ENCODE peak calls at places on chromosomes 13 and 19, in ten cellular contexts. R is hepatocyte, A is upper lobe of right lung, L is Panc1, X is cardiac muscle cell, V is lung, T is uterus, E is brain microvascular endothelial cell, I is HFF-Myc, G is body of pancreas. Q is an unnamed sample.

GRCh38 chr13:101530293-101530692 is 77.8 kb downstream of the ITGBL1 start:
- DNase-seq in R (no peak), A (no peak), L (no peak), X (no peak), V (no peak), T (no peak), E (no peak), I (no peak), G (no peak), Q (peak; percentile 13)

GRCh38 chr13:44103721-44104490 is 224.2 kb downstream of the LACC1 start:
- DNase-seq in R (no peak), A (no peak), L (no peak), X (no peak), V (no peak), T (no peak), E (no peak), I (no peak), G (no peak), Q (no peak)

GRCh38 chr19:48196933-48197665 is 26.6 kb downstream of the ZSWIM9 start:
- DNase-seq in R (no peak), A (no peak), L (no peak), X (peak; percentile 83), V (no peak), T (no peak), E (no peak), I (no peak), G (no peak), Q (no peak)

GRCh38 chr19:7845390-7846179 is 15.6 kb downstream of the EVI5L start:
- DNase-seq in R (no peak), A (no peak), L (no peak), X (no peak), V (no peak), T (no peak), E (no peak), I (no peak), G (no peak), Q (no peak)

GRCh38 chr19:15928321-15928720 is 6.0 kb downstream of the CYP4F11 start:
- DNase-seq in R (no peak), A (no peak), L (no peak), X (no peak), V (no peak), T (no peak), E (no peak), I (no peak), G (no peak), Q (no peak)

GRCh38 chr13:49052801-49053200 is 77.1 kb downstream of the FNDC3A start:
- DNase-seq in R (no peak), A (no peak), L (no peak), X (no peak), V (no peak), T (no peak), E (no peak), I (no peak), G (no peak), Q (no peak)

GRCh38 chr19:4896372-4896771 is 6.3 kb downstream of the ARRDC5 start:
- DNase-seq in R (no peak), A (no peak), L (no peak), X (peak; percentile 51), V (no peak), T (no peak), E (peak; percentile 33), I (no peak), G (peak; percentile 33), Q (no peak)

GRCh38 chr19:45554481-45554880 is 30.1 kb downstream of the OPA3 start:
- DNase-seq in R (no peak), A (no peak), L (no peak), X (no peak), V (no peak), T (no peak), E (no peak), I (no peak), G (no peak), Q (no peak)

GRCh38 chr13:107202371-107203023 is 634.6 kb upstream of the ARGLU1 start:
- DNase-seq in R (peak; percentile 17), A (no peak), L (no peak), X (peak; percentile 95), V (peak; percentile 37), T (peak; percentile 66), E (peak; percentile 22), I (no peak), G (peak; percentile 10), Q (no peak)

GRCh38 chr13:31208554-31209122 is 8.9 kb downstream of the B3GLCT start:
- DNase-seq in R (no peak), A (no peak), L (no peak), X (no peak), V (no peak), T (no peak), E (no peak), I (no peak), G (no peak), Q (no peak)

GRCh38 chr19:37855098-37855497 is 51.3 kb downstream of the WDR87 start:
- DNase-seq in R (no peak), A (no peak), L (no peak), X (peak; percentile 41), V (no peak), T (no peak), E (peak; percentile 2), I (no peak), G (peak; percentile 36), Q (no peak)

GRCh38 chr19:6211632-6212402 is 68.0 kb downstream of the MLLT1 start:
- DNase-seq in R (peak; percentile 3), A (peak; percentile 59), L (no peak), X (no peak), V (no peak), T (no peak), E (no peak), I (no peak), G (no peak), Q (no peak)

GRCh38 chr19:6214881-6215541 is 64.8 kb downstream of the MLLT1 start:
- DNase-seq in R (no peak), A (peak; percentile 65), L (no peak), X (no peak), V (no peak), T (peak; percentile 14), E (no peak), I (no peak), G (no peak), Q (no peak)

GRCh38 chr19:6212403-6213265 is 67.1 kb downstream of the MLLT1 start:
- DNase-seq in R (peak; percentile 4), A (peak; percentile 66), L (no peak), X (no peak), V (no peak), T (peak; percentile 14), E (no peak), I (no peak), G (no peak), Q (no peak)

GRCh38 chr19:6213696-6214585 is 65.8 kb downstream of the MLLT1 start:
- DNase-seq in R (no peak), A (peak; percentile 56), L (no peak), X (no peak), V (no peak), T (peak; percentile 7), E (no peak), I (no peak), G (no peak), Q (no peak)

GRCh38 chr19:6213266-6213595 is 66.5 kb downstream of the MLLT1 start:
- DNase-seq in R (no peak), A (peak; percentile 61), L (no peak), X (no peak), V (no peak), T (peak; percentile 20), E (no peak), I (no peak), G (no peak), Q (no peak)
- H3K4me3 ChIP-seq in R (no peak overlapping the region), A (no peak overlapping the region), L (no peak overlapping the region), X (no peak overlapping the region), V (no peak overlapping the region), T (no peak overlapping the region), E (no peak overlapping the region), I (no peak overlapping the region), G (no peak overlapping the region), Q (no peak overlapping the region)

GRCh38 chr19:46856062-46857022 is 4.5 kb upstream of the ARHGAP35 start:
- DNase-seq in R (peak; percentile 96), A (peak; percentile 97), L (no peak), X (peak; percentile 98), V (peak; percentile 95), T (peak; percentile 97), E (peak; percentile 95), I (peak; percentile 90), G (peak; percentile 98), Q (peak; percentile 90)
- TF ChIP-seq CTCF in R (peak; percentile 96), A (peak; percentile 75), L (peak; percentile 89), X (peak; percentile 87), V (peak; percentile 81), T (peak; percentile 83), E (peak; percentile 88), I (peak; percentile 76), G (peak; percentile 92), Q (peak; percentile 90)

DNA sequence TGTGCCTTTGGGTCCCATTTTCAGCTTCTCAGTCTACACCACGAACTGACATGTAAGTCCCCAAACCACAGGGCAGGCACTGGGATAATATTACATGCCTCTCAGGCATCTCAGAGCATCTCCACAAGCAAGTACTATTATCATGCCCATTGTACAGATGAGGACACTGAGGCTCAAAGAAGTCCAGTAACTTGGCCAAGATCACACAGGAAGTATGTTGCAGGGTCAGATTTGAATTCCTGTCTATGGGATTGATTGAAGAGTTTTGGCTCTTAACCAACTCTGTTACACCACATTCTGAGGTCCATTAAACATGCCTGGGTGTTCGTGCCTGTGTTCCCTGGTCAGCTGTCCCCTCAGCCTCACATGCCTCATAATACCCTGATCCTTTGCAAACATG is 319.8 kb downstream of the FOXO1 start:
- DNase-seq in R (no peak), A (no peak), L (no peak), X (no peak), V (no peak), T (no peak), E (no peak), I (no peak), G (no peak), Q (no peak)
- H3K4me3 ChIP-seq in R (no peak overlapping the region), A (no peak overlapping the region), L (no peak overlapping the region), X (no peak overlapping the region), V (no peak overlapping the region), T (no peak overlapping the region), E (no peak overlapping the region), I (no peak overlapping the region), G (no peak overlapping the region), Q (no peak overlapping the region)

GRCh38 chr19:55466246-55466614 is 1.7 kb upstream of the C19orf85 start:
- DNase-seq in R (no peak), A (no peak), L (no peak), X (no peak), V (no peak), T (no peak), E (no peak), I (no peak), G (no peak), Q (no peak)

GRCh38 chr19:55467236-55468053 is 2.9 kb upstream of the C19orf85 start:
- DNase-seq in R (peak; percentile 76), A (peak; percentile 85), L (no peak), X (peak; percentile 91), V (peak; percentile 63), T (peak; percentile 65), E (no peak), I (no peak), G (peak; percentile 72), Q (no peak)

GRCh38 chr19:55465460-55466245 is 1.1 kb upstream of the C19orf85 start:
- DNase-seq in R (no peak), A (no peak), L (no peak), X (no peak), V (no peak), T (no peak), E (no peak), I (no peak), G (no peak), Q (no peak)

GRCh38 chr19:55471266-55471665 is 5.2 kb upstream of the ZNF628 start:
- DNase-seq in R (no peak), A (no peak), L (no peak), X (no peak), V (no peak), T (no peak), E (no peak), I (no peak), G (no peak), Q (no peak)

GRCh38 chr19:55468054-55468393 is 3.5 kb upstream of the C19orf85 start:
- DNase-seq in R (no peak), A (no peak), L (no peak), X (no peak), V (no peak), T (no peak), E (no peak), I (no peak), G (no peak), Q (no peak)
- TF ChIP-seq CTCF in R (no peak), A (no peak), L (no peak), X (no peak), V (no peak), T (no peak), E (no peak), I (no peak), G (no peak), Q (no peak)